ENCODE peak calls at places on chromosomes 5 and 9, in five cellular contexts. W is colonic mucosa; I is CD8-positive, alpha-beta memory T cell; O is upper lobe of right lung; V is effector memory CD4-positive, alpha-beta T cell. X is an unnamed sample.
A peak's percentile ranks its signal among the peaks of the same experiment; 100 is the strongest.

GRCh38 chr9:93252116-93252780 is 68.3 kb downstream of the WNK2 start:
- DNase-seq in O (peak; percentile 39), I (no peak), V (no peak), W (no peak), X (no peak)

GRCh38 chr9:93191354-93191660 is 7.4 kb downstream of the WNK2 start:
- DNase-seq in V (no peak), W (no peak), O (no peak), I (no peak), X (no peak)

GRCh38 chr5:35924950-35925722 is 13.3 kb downstream of the CAPSL start:
- DNase-seq in I (peak; percentile 80), W (peak; percentile 55), V (peak; percentile 64), O (peak; percentile 77), X (peak; percentile 63)

GRCh38 chr5:141821430-141821925 is 56.7 kb downstream of the PCDH1 start:
- DNase-seq in O (no peak), I (no peak), V (no peak), W (no peak), X (no peak)

GRCh38 chr9:34986541-34987047 is 3.0 kb upstream of the DNAJB5 start:
- DNase-seq in W (no peak), I (peak; percentile 68), V (peak; percentile 41), O (no peak), X (no peak)

GRCh38 chr5:19270153-19270552 is 717.8 kb downstream of the CDH18 start:
- DNase-seq in O (no peak), W (no peak), I (no peak), V (no peak), X (no peak)

GRCh38 chr9:126604059-126604685 is 9.6 kb upstream of the LMX1B start:
- DNase-seq in I (no peak), V (no peak), O (no peak), W (no peak), X (peak; percentile 69)

GRCh38 chr5:78005021-78005785 is 229.1 kb upstream of the TBCA start:
- DNase-seq in V (no peak), O (no peak), I (no peak), W (no peak), X (no peak)

GRCh38 chr5:136063778-136064465 is 35.1 kb downstream of the TGFBI start:
- DNase-seq in V (no peak), O (no peak), W (no peak), I (no peak), X (no peak)

GRCh38 chr5:120239076-120239475 is 225.0 kb upstream of the PRR16 start:
- DNase-seq in O (no peak), I (no peak), V (no peak), W (no peak), X (no peak)

GRCh38 chr9:101705135-101705661 is 33.2 kb downstream of the GRIN3A start:
- DNase-seq in W (peak; percentile 87), V (no peak), I (peak; percentile 39), O (no peak), X (peak; percentile 26)

GRCh38 chr5:132439521-132440206 is 50.9 kb downstream of the IRF1 start:
- DNase-seq in V (no peak), I (no peak), O (no peak), W (no peak), X (no peak)

GRCh38 chr5:132435891-132436290 is 54.7 kb downstream of the IRF1 start:
- DNase-seq in V (no peak), I (no peak), O (no peak), W (no peak), X (no peak)

GRCh38 chr5:132436936-132437335 is 53.6 kb downstream of the IRF1 start:
- DNase-seq in V (no peak), W (no peak), I (no peak), O (no peak), X (no peak)

GRCh38 chr5:132438931-132439330 is 51.6 kb downstream of the IRF1 start:
- DNase-seq in W (no peak), V (no peak), O (no peak), I (no peak), X (no peak)

GRCh38 chr5:132437604-132438275 is 52.8 kb downstream of the IRF1 start:
- DNase-seq in V (no peak), I (peak; percentile 58), O (peak; percentile 88), W (peak; percentile 78), X (peak; percentile 89)
- H3K4me1 ChIP-seq in V (peaks cover 64% of the 10 kb centered on the region), I (peaks cover 95% of the 10 kb centered on the region), O (peaks cover 65% of the 10 kb centered on the region), W (peaks cover 8% of the 10 kb centered on the region), X (peaks cover 71% of the 10 kb centered on the region)

DNA sequence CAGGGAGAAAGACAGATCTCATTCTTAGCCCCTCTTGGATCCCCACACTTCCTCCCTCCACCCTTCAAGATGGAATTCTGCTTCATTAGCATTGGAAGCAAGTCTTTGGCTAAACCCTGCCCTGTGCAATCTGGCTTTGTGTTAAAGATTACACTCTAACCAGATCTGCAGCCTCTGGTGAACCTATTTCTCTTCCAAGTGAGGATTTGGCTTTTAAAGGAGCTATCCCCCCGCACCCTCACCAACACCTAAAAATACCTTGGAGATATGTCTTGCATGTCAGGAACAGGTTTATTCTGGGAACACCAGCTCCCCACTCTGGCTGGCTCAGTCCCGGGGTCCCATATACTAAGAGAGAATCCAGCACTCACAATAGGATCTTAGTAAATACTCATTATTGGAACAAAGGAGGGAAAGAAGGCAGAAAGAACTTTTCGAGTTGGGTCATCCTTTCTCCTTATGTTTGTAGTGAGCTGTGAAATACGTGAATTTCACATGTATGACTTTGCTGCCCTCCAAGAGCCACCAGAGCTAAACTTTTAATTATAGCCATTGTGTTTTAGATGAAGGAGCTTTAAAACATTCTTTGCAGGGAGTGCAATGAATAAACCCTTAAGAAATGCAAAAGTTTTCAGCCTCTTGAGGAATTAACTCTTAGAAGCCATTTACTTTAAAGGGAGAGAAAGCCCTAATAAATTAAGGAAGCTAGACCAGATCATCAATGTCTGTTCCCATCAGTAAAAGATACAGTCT is 53.7 kb upstream of the HRH2 start:
- DNase-seq in O (no peak), I (no peak), V (no peak), W (no peak), X (no peak)
- H3K27ac ChIP-seq in O (no peak overlapping the region), I (no peak overlapping the region), V (no peak overlapping the region), W (no peak overlapping the region), X (no peak overlapping the region)

DNA sequence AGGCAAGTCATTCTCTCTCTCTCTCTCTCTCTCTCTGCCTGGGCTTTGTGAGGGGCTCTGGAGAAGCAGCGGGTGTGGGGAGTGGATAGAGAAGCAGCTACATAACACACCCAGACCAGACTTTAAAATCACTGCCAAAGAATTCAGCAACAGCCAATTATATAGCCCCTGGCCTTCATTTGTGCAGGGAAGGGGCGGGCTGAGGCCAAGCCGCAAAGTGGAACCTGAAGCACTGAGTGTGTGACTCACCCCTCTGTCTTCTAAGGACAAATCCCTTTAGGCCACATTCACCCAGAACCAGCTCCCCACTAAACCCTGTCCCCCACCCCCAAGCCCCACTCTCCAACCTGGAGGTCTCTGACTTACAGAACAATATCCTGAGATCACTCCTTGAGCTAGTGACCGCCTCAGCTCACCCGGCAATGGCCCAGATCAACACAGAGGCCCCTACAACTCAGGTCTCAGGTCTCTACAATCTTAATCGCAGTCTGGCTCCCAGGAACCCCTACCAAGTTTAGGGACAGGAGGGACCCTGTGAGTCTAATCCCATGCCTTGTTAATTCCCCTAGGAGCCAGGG is 6.0 kb downstream of the B4GALT1 start:
- DNase-seq in V (peak; percentile 54), W (peak; percentile 68), I (no peak), O (peak; percentile 87), X (no peak)
- H3K4me3 ChIP-seq in V (peak overlapping the region; percentile 22), W (no peak overlapping the region), I (peak overlapping the region; percentile 23), O (no peak overlapping the region), X (no peak overlapping the region)

GRCh38 chr5:124460666-124461065 is 285.8 kb downstream of the ZNF608 start:
- DNase-seq in W (no peak), I (no peak), V (no peak), O (no peak), X (no peak)

GRCh38 chr5:124461857-124462423 is 284.5 kb downstream of the ZNF608 start:
- DNase-seq in O (no peak), W (no peak), I (no peak), V (no peak), X (no peak)

GRCh38 chr5:124457901-124458300 is 288.5 kb downstream of the ZNF608 start:
- DNase-seq in I (no peak), W (no peak), O (no peak), V (no peak), X (no peak)

GRCh38 chr5:124461110-124461509 is 285.3 kb downstream of the ZNF608 start:
- DNase-seq in O (no peak), V (no peak), I (no peak), W (no peak), X (no peak)

GRCh38 chr5:124460000-124460399 is 286.4 kb downstream of the ZNF608 start:
- DNase-seq in V (no peak), W (no peak), O (no peak), I (no peak), X (no peak)
- H3K4me1 ChIP-seq in V (no peaks in the 10 kb centered on the region), W (no peaks in the 10 kb centered on the region), O (no peaks in the 10 kb centered on the region), I (no peaks in the 10 kb centered on the region), X (no peaks in the 10 kb centered on the region)

GRCh38 chr5:38533286-38534121 is 22.9 kb downstream of the LIFR start:
- DNase-seq in I (no peak), V (no peak), W (no peak), O (no peak), X (no peak)

GRCh38 chr5:38529955-38530644 is 26.3 kb downstream of the LIFR start:
- DNase-seq in V (no peak), O (no peak), I (no peak), W (no peak), X (no peak)

GRCh38 chr5:38531518-38531917 is 24.9 kb downstream of the LIFR start:
- DNase-seq in V (no peak), W (no peak), I (no peak), O (no peak), X (no peak)

GRCh38 chr5:38534122-38534408 is 22.4 kb downstream of the LIFR start:
- DNase-seq in O (no peak), V (no peak), W (no peak), I (no peak), X (no peak)

DNA sequence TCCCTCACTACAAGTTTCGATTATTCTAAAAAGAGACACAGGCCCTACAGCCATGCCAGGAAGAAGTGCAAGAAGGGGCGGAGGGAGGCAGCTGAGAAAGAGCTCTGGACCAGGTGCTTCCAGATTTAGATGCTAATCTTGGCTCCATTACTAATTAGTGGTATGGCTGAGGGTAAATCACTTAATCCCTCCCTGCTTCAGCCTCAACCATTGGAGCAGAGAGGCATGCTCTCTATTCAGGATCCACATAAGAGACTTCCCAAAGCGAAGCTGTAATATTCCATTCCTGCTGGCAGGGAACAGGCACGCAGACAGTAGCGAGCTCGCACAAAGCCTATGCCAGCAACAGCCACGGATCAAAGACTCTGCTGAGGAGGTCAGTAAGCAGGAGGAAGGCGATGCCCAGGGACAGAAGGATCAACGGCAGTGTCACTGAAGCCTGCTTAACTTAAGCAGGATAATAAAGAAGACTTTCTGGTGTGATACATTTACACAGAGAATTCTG is 24.2 kb downstream of the LIFR start:
- DNase-seq in I (no peak), O (no peak), V (no peak), W (no peak), X (no peak)
- H3K27ac ChIP-seq in I (no peak overlapping the region), O (no peak overlapping the region), V (no peak overlapping the region), W (no peak overlapping the region), X (peak overlapping the region; percentile 37)

X was measured in upper lobe of left lung.